ENCODE peak calls at places on chromosomes 6 and 20, in five cellular contexts. E, D, N, L and M are unnamed samples.

GRCh38 chr6:80522556-80522955 is 416.1 kb downstream of the BCKDHB start:
- DNase-seq in N (no peak), D (peak), E (no peak), L (no peak), M (no peak)

GRCh38 chr6:155381856-155382690 is 67.8 kb upstream of the TFB1M start:
- DNase-seq in N (no peak), L (no peak), D (peak), E (no peak), M (no peak)

GRCh38 chr6:170091000-170091638 is 199.8 kb downstream of the DLL1 start:
- DNase-seq in L (peak), D (no peak), N (no peak), E (no peak), M (no peak)

GRCh38 chr20:41231850-41232249 is 85.7 kb downstream of the ZHX3 start:
- DNase-seq in D (no peak), N (no peak), L (no peak), E (no peak), M (no peak)

GRCh38 chr6:128803911-128804310 is 79.0 kb upstream of the LAMA2 start:
- DNase-seq in D (peak), L (no peak), E (no peak), N (no peak), M (no peak)

GRCh38 chr6:84224251-84224650 is 3.2 kb downstream of the CEP162 start:
- DNase-seq in N (no peak), L (no peak), D (peak), E (no peak), M (no peak)

GRCh38 chr6:30687659-30688431 is 1.4 kb upstream of the PPP1R18 start:
- DNase-seq in D (peak), N (no peak), L (peak), E (no peak), M (no peak)

GRCh38 chr6:134363323-134364039 is 45.6 kb upstream of the SGK1 start:
- DNase-seq in E (no peak), L (no peak), D (peak), N (no peak), M (no peak)

GRCh38 chr6:20024979-20025378 is 187.3 kb downstream of the MBOAT1 start:
- DNase-seq in E (no peak), N (no peak), D (no peak), L (no peak), M (no peak)

GRCh38 chr6:16857969-16858592 is 96.8 kb upstream of the ATXN1 start:
- DNase-seq in L (no peak), D (no peak), E (no peak), N (no peak), M (no peak)

GRCh38 chr6:1873781-1874180 is 264.1 kb downstream of the FOXC1 start:
- DNase-seq in E (no peak), N (no peak), D (no peak), L (no peak), M (peak)

GRCh38 chr20:9417665-9418064 is 96.7 kb upstream of the LAMP5 start:
- DNase-seq in D (peak), L (no peak), E (no peak), N (no peak), M (no peak)

GRCh38 chr20:32240220-32240619 is 32.5 kb downstream of the POFUT1 start:
- DNase-seq in N (no peak), D (no peak), E (no peak), L (no peak), M (peak)

GRCh38 chr6:138465007-138465645 is 34.2 kb downstream of the NHSL1 start:
- DNase-seq in D (peak), N (no peak), L (no peak), E (no peak), M (no peak)

GRCh38 chr20:672975-673604 is 2.5 kb downstream of the SCRT2 start:
- DNase-seq in E (no peak), N (no peak), L (peak), D (no peak), M (no peak)

GRCh38 chr6:38043259-38043753 is 223.8 kb downstream of the ZFAND3 start:
- DNase-seq in D (no peak), E (no peak), N (no peak), L (no peak), M (no peak)

GRCh38 chr20:19993937-19994667 is 23.1 kb upstream of the NAA20 start:
- DNase-seq in N (no peak), L (no peak), D (peak), E (no peak), M (no peak)

GRCh38 chr20:8812818-8813217 is 256.1 kb upstream of the PLCB4 start:
- DNase-seq in N (no peak), D (no peak), E (no peak), L (no peak), M (no peak)

GRCh38 chr6:129041563-129041962 is 158.6 kb downstream of the LAMA2 start:
- DNase-seq in L (no peak), D (no peak), E (no peak), N (no peak), M (no peak)

GRCh38 chr6:64012351-64013060 is 376.9 kb downstream of the PHF3 start:
- DNase-seq in N (no peak), D (peak), L (no peak), E (no peak), M (peak)

GRCh38 chr6:4804095-4804494 is 27.9 kb downstream of the CDYL start:
- DNase-seq in D (peak), E (no peak), L (no peak), N (no peak), M (no peak)

GRCh38 chr6:142419071-142419470 is 117.3 kb downstream of the ADGRG6 start:
- DNase-seq in D (no peak), N (no peak), E (no peak), L (no peak), M (no peak)

GRCh38 chr20:57272883-57273282 is 6.4 kb upstream of the BMP7 start:
- DNase-seq in L (no peak), N (no peak), E (no peak), D (no peak), M (peak)

GRCh38 chr6:15621203-15622044 is 41.4 kb downstream of the DTNBP1 start:
- DNase-seq in L (peak), N (no peak), E (no peak), D (no peak), M (peak)

GRCh38 chr6:152261179-152261578 is 376.0 kb downstream of the SYNE1 start:
- DNase-seq in E (no peak), D (peak), N (no peak), L (no peak), M (peak)

GRCh38 chr20:48381353-48382120 is 446.3 kb downstream of the PREX1 start:
- DNase-seq in D (no peak), E (no peak), L (no peak), N (no peak), M (no peak)

GRCh38 chr20:49583669-49584417 is 15.9 kb upstream of the PTGIS start:
- DNase-seq in N (no peak), L (no peak), E (no peak), D (peak), M (no peak)

GRCh38 chr6:97282238-97282725 is 734 bp downstream of the MMS22L start:
- DNase-seq in L (no peak), N (no peak), E (no peak), D (peak), M (peak)

GRCh38 chr6:32427218-32427617 is 12.5 kb upstream of the HLA-DRA start:
- DNase-seq in L (no peak), D (no peak), N (no peak), E (no peak), M (no peak)

GRCh38 chr6:132228894-132229293 is 172.4 kb downstream of the MOXD1 start:
- DNase-seq in E (no peak), L (no peak), N (no peak), D (peak), M (no peak)

GRCh38 chr6:141326426-141326825 is 806.3 kb upstream of the GJE1 start:
- DNase-seq in D (peak), E (peak), L (no peak), N (peak), M (no peak)

GRCh38 chr6:111478749-111479148 is 4.3 kb downstream of the REV3L start:
- DNase-seq in N (no peak), E (no peak), L (no peak), D (peak), M (peak)